ENCODE peak calls at places on chromosomes 5 and 9, in ten cellular contexts. W is fibroblast of the aortic adventitia; C is fibroblast of mammary gland; B is kidney tubule cell; R is retina; M is stimulated activated CD4-positive, alpha-beta T cell treated with anti-CD3 and anti-CD28 coated beads, TNF-alpha, amount 100 ng/mL, for 1 hour; H is choroid plexus epithelial cell; D is iPS-NIHi11; E is iris pigment epithelial cell; Z is central memory CD4-positive, alpha-beta T cell. T is an unnamed sample.
A peak's percentile ranks its signal among the peaks of the same experiment; 100 is the strongest.

GRCh38 chr9:98146101-98146991 is 27.3 kb upstream of the TRIM14 start:
- DNase-seq in B (peak; percentile 66), R (no peak), Z (no peak), W (peak; percentile 40), H (peak; percentile 50), C (peak; percentile 54), M (no peak), E (peak; percentile 62), D (peak; percentile 67), T (peak; percentile 27)

GRCh38 chr9:87436694-87437093 is 61.0 kb upstream of the DAPK1 start:
- DNase-seq in D (no peak), H (peak; percentile 12), C (no peak), Z (no peak), W (no peak), M (no peak), B (no peak), R (peak; percentile 8), E (peak; percentile 26), T (no peak)

GRCh38 chr5:68440666-68441065 is 225.1 kb downstream of the PIK3R1 start:
- DNase-seq in R (no peak), H (no peak), M (no peak), W (no peak), Z (no peak), E (no peak), D (no peak), B (no peak), C (no peak), T (no peak)

GRCh38 chr5:64667068-64667467 is 23.2 kb upstream of the SHISAL2B start:
- DNase-seq in D (no peak), M (no peak), E (no peak), W (no peak), H (no peak), R (no peak), Z (no peak), C (no peak), B (no peak), T (no peak)

GRCh38 chr5:72955143-72955767 is 586 bp upstream of the FCHO2 start:
- DNase-seq in E (peak; percentile 73), Z (no peak), D (peak; percentile 65), R (no peak), B (no peak), H (peak; percentile 83), C (no peak), W (no peak), M (no peak), T (no peak)

GRCh38 chr5:168286386-168286785 is 5.1 kb upstream of the WWC1 start:
- DNase-seq in D (peak; percentile 55), H (no peak), M (no peak), C (no peak), R (no peak), Z (no peak), W (no peak), B (peak; percentile 24), E (no peak), T (no peak)

GRCh38 chr9:133991211-133991921 is 758 bp downstream of the VAV2 start:
- DNase-seq in H (peak; percentile 19), E (peak; percentile 22), B (peak; percentile 52), C (no peak), R (no peak), D (peak; percentile 53), Z (no peak), M (no peak), W (no peak), T (no peak)

GRCh38 chr5:84403773-84404172 is 19.1 kb upstream of the EDIL3 start:
- DNase-seq in R (no peak), W (peak; percentile 88), D (no peak), Z (no peak), C (peak; percentile 93), B (peak; percentile 94), H (peak; percentile 89), M (no peak), E (peak; percentile 98), T (peak; percentile 97)

GRCh38 chr5:16160706-16161105 is 18.9 kb downstream of the MARCHF11 start:
- DNase-seq in W (peak; percentile 69), M (no peak), B (peak; percentile 70), E (peak; percentile 70), C (peak; percentile 69), R (peak; percentile 44), Z (no peak), H (peak; percentile 85), D (peak; percentile 64), T (peak; percentile 62)

GRCh38 chr5:37184748-37185364 is 64.3 kb downstream of the CPLANE1 start:
- DNase-seq in H (peak; percentile 20), E (no peak), M (no peak), W (no peak), C (peak; percentile 21), R (no peak), Z (no peak), D (no peak), B (no peak), T (no peak)

T was measured in IMR-90.